ENCODE peak calls at places on chromosomes 2 and 18, in eight cellular contexts. R is SK-N-SH, W is HCT116, Z is GM12878, N is spleen, O is breast epithelium, C is HepG2, V is upper lobe of left lung. M is an unnamed sample.

GRCh38 chr18:47594621-47595086 is 335.8 kb downstream of the SMAD2 start:
- DNase-seq in O (no peak), V (peak), C (no peak), W (no peak), R (peak), Z (no peak), N (no peak), M (no peak)

GRCh38 chr2:112787729-112788401 is 3.6 kb upstream of the IL1A start:
- DNase-seq in C (no peak), W (no peak), Z (no peak), V (no peak), N (no peak), O (no peak), R (no peak), M (no peak)

GRCh38 chr2:9398881-9399805 is 24.2 kb downstream of the ITGB1BP1 start:
- DNase-seq in N (peak), C (no peak), W (no peak), V (peak), O (no peak), Z (no peak), R (no peak), M (no peak)

GRCh38 chr2:148810081-148810480 is 64.9 kb upstream of the KIF5C start:
- DNase-seq in O (no peak), V (no peak), R (no peak), Z (no peak), C (no peak), W (no peak), N (no peak), M (no peak)

GRCh38 chr2:220337611-220338440 is 710.4 kb downstream of the SLC4A3 start:
- DNase-seq in C (no peak), N (no peak), R (no peak), Z (no peak), O (no peak), W (no peak), V (no peak), M (no peak)

GRCh38 chr2:6913415-6914157 is 3.6 kb upstream of the RNF144A start:
- DNase-seq in N (no peak), O (no peak), R (no peak), C (no peak), W (no peak), V (no peak), Z (no peak), M (no peak)

GRCh38 chr2:146661494-146662096 is 1183.2 kb upstream of the ACVR2A start:
- DNase-seq in N (no peak), Z (no peak), C (peak), W (peak), R (peak), V (no peak), O (no peak), M (no peak)

GRCh38 chr2:240287496-240288086 is 147.1 kb upstream of the OTOS start:
- DNase-seq in C (no peak), O (peak), N (no peak), R (peak), Z (no peak), V (no peak), W (no peak), M (peak)

GRCh38 chr2:120432976-120433815 is 87.3 kb downstream of the INHBB start:
- DNase-seq in C (no peak), W (no peak), N (peak), O (no peak), R (no peak), V (no peak), Z (no peak), M (no peak)

GRCh38 chr2:119827866-119828507 is 68.3 kb downstream of the PTPN4 start:
- DNase-seq in Z (no peak), O (no peak), W (no peak), N (no peak), V (no peak), C (no peak), R (no peak), M (no peak)

GRCh38 chr18:1244397-1245122 is 339.9 kb downstream of the ADCYAP1 start:
- DNase-seq in V (no peak), N (no peak), R (no peak), Z (no peak), W (no peak), C (no peak), O (no peak), M (no peak)

GRCh38 chr2:98828369-98828744 is 97.4 kb upstream of the MGAT4A start:
- DNase-seq in W (no peak), N (no peak), V (no peak), C (no peak), O (no peak), R (no peak), Z (no peak), M (no peak)

GRCh38 chr2:45006041-45006941 is 3.0 kb downstream of the SIX2 start:
- DNase-seq in C (no peak), O (no peak), N (no peak), V (peak), W (no peak), R (peak), Z (no peak), M (no peak)

GRCh38 chr18:1053654-1054315 is 149.1 kb downstream of the ADCYAP1 start:
- DNase-seq in C (no peak), Z (no peak), V (no peak), W (no peak), O (no peak), N (no peak), R (no peak), M (no peak)

GRCh38 chr2:70961648-70961994 is 16.8 kb upstream of the ANKRD53 start:
- DNase-seq in Z (no peak), C (no peak), O (no peak), N (peak), V (no peak), W (no peak), R (no peak), M (no peak)

GRCh38 chr2:85988210-85988913 is 99.6 kb upstream of the ST3GAL5 start:
- DNase-seq in N (no peak), Z (no peak), O (no peak), C (no peak), W (no peak), V (no peak), R (no peak), M (no peak)

GRCh38 chr18:36396190-36396589 is 98.7 kb downstream of the FHOD3 start:
- DNase-seq in N (no peak), O (no peak), W (peak), R (no peak), V (no peak), C (no peak), Z (no peak), M (no peak)

GRCh38 chr2:240460781-240461431 is 25.4 kb downstream of the GPC1 start:
- DNase-seq in C (no peak), W (no peak), O (no peak), N (peak), V (peak), R (no peak), Z (no peak), M (no peak)

GRCh38 chr2:117918608-117919007 is 95.3 kb downstream of the CCDC93 start:
- DNase-seq in N (no peak), V (no peak), R (no peak), W (no peak), C (no peak), O (no peak), Z (no peak), M (no peak)

GRCh38 chr2:38905251-38905650 is 15.6 kb downstream of the ARHGEF33 start:
- DNase-seq in N (no peak), O (no peak), W (no peak), V (no peak), R (no peak), C (no peak), Z (no peak), M (no peak)
- TF ChIP-seq POLR2AphosphoS5 in N (no peak), O (no peak), W (no peak), V (no peak), R (no peak), C (no peak), Z (no peak), M (no peak)

GRCh38 chr18:26741041-26741440 is 124.5 kb downstream of the AQP4 start:
- DNase-seq in Z (no peak), R (no peak), V (no peak), C (no peak), W (no peak), O (no peak), N (no peak), M (no peak)

GRCh38 chr18:26747131-26747475 is 118.4 kb downstream of the AQP4 start:
- DNase-seq in O (no peak), V (peak), Z (no peak), C (no peak), N (no peak), R (no peak), W (no peak), M (no peak)

GRCh38 chr18:26745288-26745975 is 120.1 kb downstream of the AQP4 start:
- DNase-seq in N (no peak), O (peak), W (no peak), V (no peak), C (no peak), Z (no peak), R (no peak), M (peak)

DNA sequence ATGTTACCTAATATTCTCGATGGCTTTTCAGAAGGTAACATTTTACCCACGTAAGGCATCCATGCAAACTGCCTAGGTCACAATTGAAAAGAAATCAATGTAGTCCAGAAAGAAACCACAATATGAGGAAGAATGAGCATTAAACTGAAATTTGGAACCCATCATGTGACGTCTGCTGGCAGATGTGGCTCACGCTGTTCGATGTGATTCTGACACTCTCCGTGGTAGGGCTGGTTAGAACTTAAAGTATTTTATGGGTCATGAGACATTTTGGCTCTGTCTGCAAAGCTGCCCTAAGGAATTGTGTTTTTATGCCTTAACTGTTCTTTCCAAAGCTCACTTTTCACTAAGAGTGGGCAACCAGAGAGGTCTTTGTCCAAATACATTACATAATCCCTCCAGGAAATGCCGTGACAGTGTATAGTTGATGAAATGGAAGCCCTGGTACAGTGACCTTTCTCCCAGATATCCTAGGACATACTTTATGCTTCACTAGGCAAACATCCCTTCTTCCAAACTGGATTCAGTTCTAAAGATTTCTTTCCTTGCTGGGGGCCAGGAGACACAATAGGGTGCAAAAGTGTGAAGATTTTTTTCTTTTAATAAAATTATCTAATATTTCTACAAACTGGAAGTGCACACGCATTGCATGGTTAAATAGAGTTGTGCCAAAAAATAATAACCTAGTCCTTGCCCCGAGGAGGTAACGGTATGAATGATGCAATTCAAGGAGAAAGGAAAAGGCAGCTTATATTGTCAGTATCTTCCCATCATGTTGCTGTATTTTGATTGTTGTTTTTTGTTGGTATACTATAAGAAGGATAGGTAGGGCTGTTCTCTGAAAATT is 119.0 kb downstream of the AQP4 start:
- DNase-seq in C (peak), W (no peak), R (no peak), V (no peak), O (no peak), N (no peak), Z (no peak), M (no peak)
- H3K4me3 ChIP-seq in C (no peak), W (no peak), R (no peak), V (no peak), O (no peak), N (no peak), Z (no peak), M (no peak)

DNA sequence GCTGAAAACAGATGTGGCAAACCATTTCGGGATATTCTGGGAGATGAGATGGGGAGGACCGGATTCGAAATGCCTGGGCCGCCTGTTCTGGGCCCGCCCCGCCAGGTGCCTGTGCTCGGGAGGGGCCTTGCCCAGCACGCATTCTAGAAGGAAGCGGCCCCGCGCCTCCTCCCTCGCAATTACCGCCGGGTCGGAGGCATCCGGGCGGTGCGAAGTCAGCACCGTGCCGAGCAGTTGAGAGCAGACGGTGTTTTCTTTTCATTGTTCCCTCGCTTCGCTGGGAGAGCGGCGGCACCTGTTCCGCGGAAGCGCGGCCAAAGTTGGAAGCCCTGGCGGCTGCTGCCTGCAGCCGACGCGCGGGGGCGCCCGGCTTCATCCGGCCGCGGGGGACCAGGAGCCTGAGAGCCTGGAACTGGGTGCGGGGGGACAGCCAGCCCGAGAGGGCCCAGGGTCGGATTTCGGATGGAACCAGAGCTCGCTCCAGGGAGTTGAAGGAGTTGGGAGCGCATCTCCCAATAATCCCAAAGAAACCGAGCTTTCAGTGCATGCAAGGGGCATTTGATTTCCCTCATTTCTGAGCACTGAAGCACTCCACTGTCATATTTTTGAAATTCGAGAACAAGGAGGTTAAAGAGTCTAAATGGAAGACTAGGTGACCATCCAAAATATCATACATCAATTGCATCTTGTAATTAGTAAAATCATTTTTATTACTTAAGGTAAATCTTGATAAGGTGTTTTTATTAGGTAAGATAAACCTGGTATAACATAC is 241.8 kb upstream of the RAB12 start:
- DNase-seq in V (peak), W (peak), Z (no peak), R (peak), C (no peak), N (peak), O (no peak), M (peak)
- TF ChIP-seq POLR2AphosphoS5 in V (no peak), W (no peak), Z (no peak), R (no peak), C (no peak), N (peak), O (no peak), M (no peak)

GRCh38 chr2:222893716-222894115 is 32.9 kb downstream of the ACSL3 start:
- DNase-seq in R (no peak), O (no peak), W (no peak), C (no peak), N (no peak), Z (no peak), V (no peak), M (no peak)
- H3K4me3 ChIP-seq in R (no peak), O (no peak), W (no peak), C (no peak), N (no peak), Z (no peak), V (no peak), M (no peak)

GRCh38 chr2:180980185-180980942 is at the start of gene UBE2E3:
- DNase-seq in R (peak), C (peak), Z (no peak), O (peak), W (peak), V (peak), N (peak), M (peak)

GRCh38 chr2:180987146-180987545 is 6.7 kb downstream of the UBE2E3 start:
- DNase-seq in V (no peak), R (no peak), N (no peak), Z (no peak), C (no peak), W (no peak), O (no peak), M (no peak)

GRCh38 chr2:180985771-180986395 is 5.5 kb downstream of the UBE2E3 start:
- DNase-seq in W (no peak), C (no peak), O (no peak), Z (no peak), N (no peak), V (no peak), R (no peak), M (no peak)

GRCh38 chr2:180980943-180981898 is 816 bp downstream of the UBE2E3 start:
- DNase-seq in R (no peak), W (no peak), Z (no peak), C (no peak), O (no peak), N (peak), V (peak), M (peak)

GRCh38 chr2:180983468-180984388 is 3.3 kb downstream of the UBE2E3 start:
- DNase-seq in Z (no peak), C (peak), N (no peak), V (no peak), W (peak), R (peak), O (no peak), M (no peak)
- TF ChIP-seq POLR2AphosphoS5 in Z (no peak), C (no peak), N (no peak), V (no peak), W (no peak), R (no peak), O (no peak), M (peak)

GRCh38 chr18:61333746-61334490 is 688 bp downstream of the CDH20 start:
- DNase-seq in R (peak), W (no peak), O (no peak), V (peak), Z (no peak), N (peak), C (no peak), M (no peak)

GRCh38 chr18:61334951-61335736 is 1.9 kb downstream of the CDH20 start:
- DNase-seq in C (no peak), V (no peak), O (no peak), N (no peak), R (no peak), Z (no peak), W (no peak), M (no peak)

GRCh38 chr18:61331051-61331450 is 2.2 kb upstream of the CDH20 start:
- DNase-seq in O (no peak), C (no peak), Z (no peak), V (no peak), W (no peak), R (no peak), N (no peak), M (no peak)

GRCh38 chr18:61334491-61334850 is 1.2 kb downstream of the CDH20 start:
- DNase-seq in V (no peak), Z (no peak), O (no peak), N (no peak), C (no peak), W (no peak), R (no peak), M (no peak)

DNA sequence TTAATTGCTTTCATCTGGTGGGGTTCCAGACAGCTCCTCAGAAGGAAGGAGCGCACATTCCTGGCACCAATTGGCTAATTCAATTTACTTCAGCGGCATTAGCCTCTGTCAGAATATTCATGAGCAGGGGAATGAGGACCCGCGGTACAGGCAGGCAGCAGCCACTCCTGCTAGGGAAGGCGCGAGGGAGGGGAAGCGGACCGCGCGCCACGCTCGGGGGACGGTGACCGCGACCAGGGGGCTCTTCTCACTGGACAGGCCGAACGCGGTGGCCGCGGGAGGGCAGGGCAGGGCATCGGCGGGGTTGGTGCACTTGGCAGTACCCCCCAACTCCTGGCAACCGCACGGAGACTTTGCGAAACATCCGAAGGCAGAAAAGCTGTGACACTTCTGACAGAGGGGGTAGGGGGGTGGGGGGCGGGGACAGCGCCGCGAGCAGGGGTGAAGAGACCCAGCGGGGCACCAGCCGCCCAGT is at the start of gene CDH20:
- DNase-seq in N (no peak), R (no peak), C (no peak), W (no peak), V (peak), O (no peak), Z (no peak), M (no peak)
- H3K4me3 ChIP-seq in N (peak), R (peak), C (no peak), W (no peak), V (peak), O (peak), Z (no peak), M (peak)

DNA sequence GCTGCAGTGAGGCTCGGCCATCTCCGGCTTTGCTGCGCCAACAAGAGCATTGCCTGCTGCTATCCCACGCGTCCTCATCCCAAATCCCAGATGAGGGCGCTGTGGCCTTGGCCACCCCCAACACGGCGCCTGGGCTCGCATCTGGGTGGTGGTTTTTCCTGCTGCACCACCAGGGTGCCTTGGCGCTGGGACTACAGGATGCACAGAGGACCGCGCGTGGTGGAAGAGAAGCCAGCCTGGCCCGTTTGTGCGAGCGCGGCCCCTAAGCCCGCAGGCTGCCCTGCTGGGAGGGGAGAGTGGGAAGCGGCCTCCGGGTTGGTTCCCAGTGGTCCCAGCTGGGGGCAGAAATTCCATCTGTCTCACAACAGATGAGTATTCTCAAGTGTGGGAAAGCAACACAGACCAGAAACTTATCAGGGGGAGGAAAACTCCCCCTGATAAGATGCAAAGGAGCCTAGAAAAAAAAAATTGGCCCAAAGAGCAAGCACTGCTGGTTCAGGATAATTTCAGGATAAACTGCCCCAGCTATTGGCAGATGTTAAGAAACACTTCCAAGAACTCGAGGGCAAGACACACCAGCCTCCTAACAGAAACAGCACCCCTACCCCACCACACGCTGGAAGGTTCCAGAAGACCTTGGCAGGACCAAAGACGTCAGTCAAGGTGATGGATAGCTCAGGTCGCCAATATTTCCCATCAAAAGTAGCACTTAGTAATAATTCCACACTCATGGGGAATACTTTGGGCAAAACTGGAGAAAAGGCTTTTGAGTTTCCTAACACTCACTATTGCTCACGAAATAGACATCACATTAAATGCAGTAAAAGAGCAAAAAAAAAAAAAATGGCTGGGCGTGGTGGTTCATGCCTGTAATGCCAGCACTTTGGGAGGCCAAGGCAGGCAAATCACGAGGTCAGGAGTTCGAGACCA is 152.1 kb downstream of the PXDN start:
- DNase-seq in W (peak), R (peak), C (no peak), N (peak), Z (no peak), V (peak), O (no peak), M (no peak)
- TF ChIP-seq POLR2AphosphoS5 in W (no peak), R (no peak), C (no peak), N (peak), Z (no peak), V (peak), O (no peak), M (no peak)